ENCODE peak calls at places on chromosome 10, in five cellular contexts. One of them, this sample, is unnamed.
A peak's percentile ranks its signal among the peaks of the same experiment; 100 is the strongest.

GRCh38 chr10:77416327-77417135 is 221.1 kb downstream of the KCNMA1 start:
- DNase-seq in astrocyte: peak; percentile 93
- DNase-seq in SK-N-SH: no peak
- DNase-seq in ovary: no peak
- DNase-seq in stomach: no peak
- DNase-seq in this sample: peak; percentile 70

GRCh38 chr10:112202561-112203241 is 19.1 kb upstream of the GPAM start:
- DNase-seq in astrocyte: peak; percentile 57
- DNase-seq in SK-N-SH: no peak
- DNase-seq in ovary: no peak
- DNase-seq in stomach: no peak
- DNase-seq in this sample: peak; percentile 67

GRCh38 chr10:68925489-68925888 is 24.4 kb downstream of the DDX50 start:
- DNase-seq in astrocyte: no peak
- DNase-seq in SK-N-SH: no peak
- DNase-seq in ovary: no peak
- DNase-seq in stomach: no peak
- DNase-seq in this sample: no peak

GRCh38 chr10:126570631-126571170 is 99.8 kb downstream of the C10orf90 start:
- DNase-seq in astrocyte: peak; percentile 50
- DNase-seq in SK-N-SH: no peak
- DNase-seq in ovary: no peak
- DNase-seq in stomach: no peak
- DNase-seq in this sample: peak; percentile 42

GRCh38 chr10:3902054-3902808 is 117.2 kb upstream of the KLF6 start:
- DNase-seq in astrocyte: peak; percentile 67
- DNase-seq in SK-N-SH: no peak
- DNase-seq in ovary: no peak
- DNase-seq in stomach: no peak
- DNase-seq in this sample: peak; percentile 58

GRCh38 chr10:98376485-98376884 is 38.5 kb downstream of the PYROXD2 start:
- DNase-seq in astrocyte: peak; percentile 68
- DNase-seq in SK-N-SH: no peak
- DNase-seq in ovary: no peak
- DNase-seq in stomach: no peak
- DNase-seq in this sample: peak; percentile 69

GRCh38 chr10:35368485-35369048 is 32.3 kb downstream of the CCNY start:
- DNase-seq in astrocyte: no peak
- DNase-seq in SK-N-SH: no peak
- DNase-seq in ovary: no peak
- DNase-seq in stomach: no peak
- DNase-seq in this sample: no peak

GRCh38 chr10:19629559-19629958 is 186.7 kb upstream of the PLXDC2 start:
- DNase-seq in astrocyte: peak; percentile 37
- DNase-seq in SK-N-SH: no peak
- DNase-seq in ovary: peak; percentile 74
- DNase-seq in stomach: peak; percentile 27
- DNase-seq in this sample: peak; percentile 93

GRCh38 chr10:114655671-114656070 is 2.4 kb downstream of the ABLIM1 start:
- DNase-seq in astrocyte: no peak
- DNase-seq in SK-N-SH: no peak
- DNase-seq in ovary: no peak
- DNase-seq in stomach: no peak
- DNase-seq in this sample: no peak

GRCh38 chr10:121819049-121819448 is 108.8 kb downstream of the ATE1 start:
- DNase-seq in astrocyte: peak; percentile 51
- DNase-seq in SK-N-SH: no peak
- DNase-seq in ovary: no peak
- DNase-seq in stomach: no peak
- DNase-seq in this sample: no peak

GRCh38 chr10:132714096-132714721 is 71.7 kb downstream of the NKX6-2 start:
- DNase-seq in astrocyte: peak; percentile 26
- DNase-seq in SK-N-SH: no peak
- DNase-seq in ovary: no peak
- DNase-seq in stomach: peak; percentile 60
- DNase-seq in this sample: peak; percentile 14

GRCh38 chr10:37789590-37789989 is 67.8 kb downstream of the ZNF248 start:
- DNase-seq in astrocyte: no peak
- DNase-seq in SK-N-SH: no peak
- DNase-seq in ovary: no peak
- DNase-seq in stomach: no peak
- DNase-seq in this sample: no peak

GRCh38 chr10:75201793-75202307 is 8.7 kb upstream of the VDAC2 start:
- DNase-seq in astrocyte: no peak
- DNase-seq in SK-N-SH: no peak
- DNase-seq in ovary: no peak
- DNase-seq in stomach: peak; percentile 38
- DNase-seq in this sample: no peak

GRCh38 chr10:132577350-132578005 is 39.9 kb downstream of the INPP5A start:
- DNase-seq in astrocyte: no peak
- DNase-seq in SK-N-SH: peak; percentile 59
- DNase-seq in ovary: no peak
- DNase-seq in stomach: peak; percentile 67
- DNase-seq in this sample: no peak

GRCh38 chr10:69025370-69025896 is 36.8 kb downstream of the KIFBP start:
- DNase-seq in astrocyte: no peak
- DNase-seq in SK-N-SH: no peak
- DNase-seq in ovary: no peak
- DNase-seq in stomach: no peak
- DNase-seq in this sample: no peak

GRCh38 chr10:4028027-4028471 is 243.0 kb upstream of the KLF6 start:
- DNase-seq in astrocyte: no peak
- DNase-seq in SK-N-SH: no peak
- DNase-seq in ovary: no peak
- DNase-seq in stomach: no peak
- DNase-seq in this sample: no peak

GRCh38 chr10:6579904-6580278 is at the start of gene PRKCQ:
- DNase-seq in astrocyte: peak; percentile 30
- DNase-seq in SK-N-SH: no peak
- DNase-seq in ovary: peak; percentile 21
- DNase-seq in stomach: no peak
- DNase-seq in this sample: peak; percentile 4

GRCh38 chr10:97542169-97543024 is 30.2 kb upstream of the ANKRD2 start:
- DNase-seq in astrocyte: peak; percentile 97
- DNase-seq in SK-N-SH: no peak
- DNase-seq in ovary: peak; percentile 90
- DNase-seq in stomach: peak; percentile 40
- DNase-seq in this sample: peak; percentile 89

GRCh38 chr10:129704786-129705525 is 237.9 kb downstream of the MGMT start:
- DNase-seq in astrocyte: peak; percentile 7
- DNase-seq in SK-N-SH: no peak
- DNase-seq in ovary: no peak
- DNase-seq in stomach: no peak
- DNase-seq in this sample: no peak

GRCh38 chr10:124496150-124496549 is 34.5 kb downstream of the LHPP start:
- DNase-seq in astrocyte: no peak
- DNase-seq in SK-N-SH: peak; percentile 72
- DNase-seq in ovary: no peak
- DNase-seq in stomach: no peak
- DNase-seq in this sample: no peak

GRCh38 chr10:121185816-121186215 is 334.7 kb downstream of the WDR11 start:
- DNase-seq in astrocyte: no peak
- DNase-seq in SK-N-SH: no peak
- DNase-seq in ovary: no peak
- DNase-seq in stomach: no peak
- DNase-seq in this sample: no peak

GRCh38 chr10:52318822-52319464 is 4.9 kb downstream of the DKK1 start:
- DNase-seq in astrocyte: peak; percentile 99
- DNase-seq in SK-N-SH: no peak
- DNase-seq in ovary: no peak
- DNase-seq in stomach: no peak
- DNase-seq in this sample: peak; percentile 95

GRCh38 chr10:106559442-106559841 is 605.1 kb downstream of the SORCS1 start:
- DNase-seq in astrocyte: peak; percentile 94
- DNase-seq in SK-N-SH: no peak
- DNase-seq in ovary: no peak
- DNase-seq in stomach: no peak
- DNase-seq in this sample: peak; percentile 81

GRCh38 chr10:33441561-33441960 is 107.1 kb upstream of the NRP1 start:
- DNase-seq in astrocyte: no peak
- DNase-seq in SK-N-SH: no peak
- DNase-seq in ovary: no peak
- DNase-seq in stomach: no peak
- DNase-seq in this sample: no peak

GRCh38 chr10:93872776-93873175 is 21.0 kb upstream of the SLC35G1 start:
- DNase-seq in astrocyte: no peak
- DNase-seq in SK-N-SH: no peak
- DNase-seq in ovary: no peak
- DNase-seq in stomach: no peak
- DNase-seq in this sample: no peak

GRCh38 chr10:30436200-30436599 is 2.2 kb downstream of the MAP3K8 start:
- DNase-seq in astrocyte: peak; percentile 84
- DNase-seq in SK-N-SH: no peak
- DNase-seq in ovary: no peak
- DNase-seq in stomach: peak; percentile 34
- DNase-seq in this sample: peak; percentile 74

GRCh38 chr10:128151031-128151430 is 24.8 kb upstream of the MKI67 start:
- DNase-seq in astrocyte: no peak
- DNase-seq in SK-N-SH: no peak
- DNase-seq in ovary: no peak
- DNase-seq in stomach: no peak
- DNase-seq in this sample: no peak

GRCh38 chr10:71745659-71746250 is 26.2 kb upstream of the C10orf105 start:
- DNase-seq in astrocyte: no peak
- DNase-seq in SK-N-SH: no peak
- DNase-seq in ovary: no peak
- DNase-seq in stomach: no peak
- DNase-seq in this sample: no peak

GRCh38 chr10:126691456-126691855 is 21.0 kb upstream of the C10orf90 start:
- DNase-seq in astrocyte: no peak
- DNase-seq in SK-N-SH: no peak
- DNase-seq in ovary: no peak
- DNase-seq in stomach: no peak
- DNase-seq in this sample: no peak

GRCh38 chr10:6070647-6071046 is 8.5 kb upstream of the IL2RA start:
- DNase-seq in astrocyte: peak; percentile 22
- DNase-seq in SK-N-SH: no peak
- DNase-seq in ovary: no peak
- DNase-seq in stomach: no peak
- DNase-seq in this sample: no peak

DNA sequence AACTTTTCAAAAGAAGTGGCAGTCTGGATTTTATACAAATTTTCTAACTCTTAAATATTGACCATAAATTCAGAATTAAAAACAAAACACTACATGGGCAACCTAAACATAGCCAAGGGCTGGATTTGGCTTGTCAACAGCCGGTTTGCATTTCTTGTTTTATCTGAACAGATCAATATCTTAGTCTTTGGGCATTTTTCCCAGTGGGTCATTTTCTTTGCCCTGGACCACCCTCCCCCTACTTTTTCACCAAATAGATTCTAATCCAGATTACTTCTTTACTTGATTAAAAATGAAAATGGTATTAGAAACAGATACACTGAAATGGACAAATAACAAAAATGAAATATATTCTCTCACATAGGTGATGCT is 189.0 kb downstream of the ANK3 start:
- DNase-seq in astrocyte: no peak
- DNase-seq in SK-N-SH: peak; percentile 57
- DNase-seq in ovary: no peak
- DNase-seq in stomach: no peak
- DNase-seq in this sample: no peak
- H3K4me3 ChIP-seq in astrocyte: no peak overlapping the region
- H3K4me3 ChIP-seq in SK-N-SH: no peak overlapping the region
- H3K4me3 ChIP-seq in ovary: no peak overlapping the region
- H3K4me3 ChIP-seq in stomach: no peak overlapping the region
- H3K4me3 ChIP-seq in this sample: no peak overlapping the region

GRCh38 chr10:88756660-88757059 is 3.2 kb upstream of the LIPN start:
- DNase-seq in astrocyte: no peak
- DNase-seq in SK-N-SH: no peak
- DNase-seq in ovary: no peak
- DNase-seq in stomach: no peak
- DNase-seq in this sample: no peak

GRCh38 chr10:88759366-88760101 is at the start of gene LIPN:
- DNase-seq in astrocyte: no peak
- DNase-seq in SK-N-SH: no peak
- DNase-seq in ovary: no peak
- DNase-seq in stomach: no peak
- DNase-seq in this sample: no peak

GRCh38 chr10:88754272-88754671 is 5.5 kb upstream of the LIPN start:
- DNase-seq in astrocyte: peak; percentile 45
- DNase-seq in SK-N-SH: peak; percentile 22
- DNase-seq in ovary: no peak
- DNase-seq in stomach: no peak
- DNase-seq in this sample: peak; percentile 13

GRCh38 chr10:88755753-88756152 is 4.1 kb upstream of the LIPN start:
- DNase-seq in astrocyte: no peak
- DNase-seq in SK-N-SH: no peak
- DNase-seq in ovary: no peak
- DNase-seq in stomach: no peak
- DNase-seq in this sample: no peak
- H3K4me3 ChIP-seq in astrocyte: no peak overlapping the region
- H3K4me3 ChIP-seq in SK-N-SH: no peak overlapping the region
- H3K4me3 ChIP-seq in ovary: no peak overlapping the region
- H3K4me3 ChIP-seq in stomach: no peak overlapping the region
- H3K4me3 ChIP-seq in this sample: no peak overlapping the region

GRCh38 chr10:102119417-102120141 is 589 bp downstream of the LDB1 start:
- DNase-seq in astrocyte: peak; percentile 58
- DNase-seq in SK-N-SH: peak; percentile 84
- DNase-seq in ovary: peak; percentile 89
- DNase-seq in stomach: peak; percentile 69
- DNase-seq in this sample: peak; percentile 81

GRCh38 chr10:102120142-102120986 is at the start of gene LDB1:
- DNase-seq in astrocyte: peak; percentile 57
- DNase-seq in SK-N-SH: peak; percentile 85
- DNase-seq in ovary: peak; percentile 76
- DNase-seq in stomach: peak; percentile 79
- DNase-seq in this sample: peak; percentile 91

GRCh38 chr10:102122450-102122849 is 2.3 kb upstream of the LDB1 start:
- DNase-seq in astrocyte: no peak
- DNase-seq in SK-N-SH: no peak
- DNase-seq in ovary: no peak
- DNase-seq in stomach: no peak
- DNase-seq in this sample: no peak

GRCh38 chr10:102121739-102122372 is 1.7 kb upstream of the LDB1 start:
- DNase-seq in astrocyte: no peak
- DNase-seq in SK-N-SH: peak; percentile 50
- DNase-seq in ovary: peak; percentile 81
- DNase-seq in stomach: no peak
- DNase-seq in this sample: peak; percentile 75

GRCh38 chr10:102120987-102121738 is 995 bp upstream of the LDB1 start:
- DNase-seq in astrocyte: peak; percentile 71
- DNase-seq in SK-N-SH: peak; percentile 74
- DNase-seq in ovary: peak; percentile 95
- DNase-seq in stomach: peak; percentile 38
- DNase-seq in this sample: peak; percentile 96
- H3K4me3 ChIP-seq in astrocyte: peak overlapping the region; percentile 66
- H3K4me3 ChIP-seq in SK-N-SH: peak overlapping the region; percentile 86
- H3K4me3 ChIP-seq in ovary: peak overlapping the region; percentile 49
- H3K4me3 ChIP-seq in stomach: peak overlapping the region; percentile 62
- H3K4me3 ChIP-seq in this sample: peak overlapping the region; percentile 96

DNA sequence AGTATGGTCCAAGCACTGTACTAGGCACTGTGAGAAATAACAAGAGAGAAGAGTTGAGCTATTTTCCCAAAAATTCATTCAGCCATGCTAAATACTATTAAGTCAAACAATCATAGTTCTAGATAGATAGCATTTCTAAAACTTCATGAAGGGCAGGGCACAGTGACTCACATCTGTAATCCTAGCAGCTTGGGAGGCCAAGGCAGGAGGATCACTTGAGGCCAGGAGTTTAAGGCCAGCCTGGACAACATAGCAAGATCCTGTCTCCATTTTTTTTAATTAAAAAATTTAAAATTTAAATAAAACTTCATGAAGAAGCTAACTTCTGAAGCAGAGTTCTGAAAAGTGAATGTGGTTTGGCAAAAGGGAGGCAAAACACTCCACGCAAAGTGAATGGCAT is 29.9 kb downstream of the USP54 start:
- DNase-seq in astrocyte: no peak
- DNase-seq in SK-N-SH: no peak
- DNase-seq in ovary: no peak
- DNase-seq in stomach: no peak
- DNase-seq in this sample: no peak
- H3K4me3 ChIP-seq in astrocyte: no peak overlapping the region
- H3K4me3 ChIP-seq in SK-N-SH: no peak overlapping the region
- H3K4me3 ChIP-seq in ovary: no peak overlapping the region
- H3K4me3 ChIP-seq in stomach: no peak overlapping the region
- H3K4me3 ChIP-seq in this sample: no peak overlapping the region

This sample was measured in choroid plexus epithelial cell.